ENCODE peak calls at places on chromosomes 2 and 18, in nine cellular contexts. Q is PC-3, G is endothelial cell of umbilical vein, O is keratinocyte, A is suprapubic skin, D is psoas muscle, E is Panc1, N is IMR-90, X is colonic mucosa. Z is an unnamed sample. For H3K4me1, the result is how much of the 10 kb centered on the place peaks cover.

GRCh38 chr2:137155351-137156104 is 390.2 kb downstream of the THSD7B start:
- DNase-seq in X (no peak), D (no peak), A (no peak), G (no peak), E (no peak), N (no peak), O (no peak), Q (peak), Z (no peak)

GRCh38 chr2:51413726-51414125 is 381.8 kb upstream of the NRXN1 start:
- DNase-seq in E (no peak), Q (peak), X (no peak), D (no peak), A (no peak), O (no peak), N (peak), G (no peak), Z (no peak)

GRCh38 chr18:46220116-46220515 is 115.9 kb downstream of the HAUS1 start:
- DNase-seq in D (no peak), A (no peak), O (no peak), G (no peak), E (no peak), N (peak), X (no peak), Q (peak), Z (no peak)

GRCh38 chr18:63823516-63824219 is 48.5 kb downstream of the SERPINB7 start:
- DNase-seq in D (peak), E (no peak), G (peak), Q (peak), A (no peak), O (no peak), N (peak), X (peak), Z (peak)

GRCh38 chr2:62369549-62370164 is 136.3 kb downstream of the TMEM17 start:
- DNase-seq in X (peak), A (no peak), D (no peak), O (no peak), N (no peak), E (no peak), Q (no peak), G (no peak), Z (no peak)

GRCh38 chr18:12531747-12532146 is 124.0 kb downstream of the PRELID3A start:
- DNase-seq in G (no peak), N (peak), A (no peak), X (no peak), E (no peak), O (no peak), Q (peak), D (no peak), Z (no peak)

GRCh38 chr18:35241523-35241804 is 630 bp downstream of the ZNF397 start:
- DNase-seq in O (no peak), X (no peak), E (no peak), A (no peak), N (no peak), D (no peak), Q (no peak), G (no peak), Z (no peak)

GRCh38 chr18:12838178-12838634 is 45.8 kb downstream of the PTPN2 start:
- DNase-seq in N (peak), X (peak), D (peak), Q (peak), E (no peak), A (no peak), O (peak), G (no peak), Z (peak)

GRCh38 chr2:144381716-144382115 is 138.2 kb downstream of the ZEB2 start:
- DNase-seq in Q (no peak), G (no peak), A (no peak), E (no peak), X (no peak), O (no peak), N (no peak), D (no peak), Z (no peak)

GRCh38 chr2:216350214-216350789 is 22.0 kb downstream of the MARCHF4 start:
- DNase-seq in Q (peak), D (no peak), X (no peak), O (no peak), N (peak), G (peak), E (no peak), A (no peak), Z (no peak)

DNA sequence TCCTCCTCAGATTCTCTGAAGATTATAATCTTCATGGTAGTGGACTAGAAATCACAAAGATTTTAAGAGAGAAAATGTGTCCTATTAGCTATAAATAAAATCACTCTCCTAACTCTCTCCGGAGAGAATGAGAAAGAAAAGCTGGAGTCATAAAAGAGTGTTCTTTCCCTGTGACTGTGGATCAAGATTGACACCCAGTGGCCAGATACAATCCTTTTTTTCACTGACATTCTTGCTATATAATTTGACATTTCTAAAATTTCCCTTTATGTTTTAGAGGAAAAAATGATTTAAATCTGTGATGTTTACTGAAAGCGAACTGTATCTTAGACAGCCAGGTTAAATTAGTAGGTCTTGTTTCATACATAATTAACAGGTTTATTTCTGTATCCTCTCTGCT is 35.4 kb upstream of the LRP2 start:
- DNase-seq in N (no peak), G (no peak), Q (peak), D (no peak), O (no peak), A (no peak), X (no peak), E (no peak), Z (no peak)
- TF ChIP-seq CTCF in N (peak), G (no peak), Q (peak), D (no peak), O (no peak), A (no peak), X (no peak), E (peak), Z (no peak)

DNA sequence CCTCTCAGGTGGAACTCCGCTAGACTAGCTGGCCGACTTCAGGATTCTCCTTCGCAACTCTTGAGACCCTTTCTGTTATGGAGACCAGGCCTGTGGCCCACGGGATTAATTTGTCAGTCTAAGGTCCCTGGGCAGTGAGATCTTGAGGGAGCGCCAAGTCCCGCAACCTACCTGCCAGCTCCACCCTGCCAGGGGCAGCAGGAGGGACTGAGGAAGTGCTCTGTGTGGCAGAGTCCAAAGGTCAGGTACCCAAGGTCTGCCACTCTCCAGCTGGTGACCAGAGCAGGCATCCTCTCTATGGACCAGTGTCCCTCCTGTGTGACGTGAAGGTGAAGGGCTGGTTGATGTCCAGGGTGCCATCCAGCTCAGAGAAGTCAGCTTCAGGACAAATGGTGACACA is 4.3 kb upstream of the SPATA3 start:
- DNase-seq in O (no peak), D (no peak), G (no peak), A (no peak), E (no peak), Q (no peak), X (peak), N (no peak), Z (no peak)
- H3K4me3 ChIP-seq in O (no peak), D (no peak), G (no peak), A (no peak), E (no peak), Q (no peak), X (no peak), N (no peak), Z (no peak)

DNA sequence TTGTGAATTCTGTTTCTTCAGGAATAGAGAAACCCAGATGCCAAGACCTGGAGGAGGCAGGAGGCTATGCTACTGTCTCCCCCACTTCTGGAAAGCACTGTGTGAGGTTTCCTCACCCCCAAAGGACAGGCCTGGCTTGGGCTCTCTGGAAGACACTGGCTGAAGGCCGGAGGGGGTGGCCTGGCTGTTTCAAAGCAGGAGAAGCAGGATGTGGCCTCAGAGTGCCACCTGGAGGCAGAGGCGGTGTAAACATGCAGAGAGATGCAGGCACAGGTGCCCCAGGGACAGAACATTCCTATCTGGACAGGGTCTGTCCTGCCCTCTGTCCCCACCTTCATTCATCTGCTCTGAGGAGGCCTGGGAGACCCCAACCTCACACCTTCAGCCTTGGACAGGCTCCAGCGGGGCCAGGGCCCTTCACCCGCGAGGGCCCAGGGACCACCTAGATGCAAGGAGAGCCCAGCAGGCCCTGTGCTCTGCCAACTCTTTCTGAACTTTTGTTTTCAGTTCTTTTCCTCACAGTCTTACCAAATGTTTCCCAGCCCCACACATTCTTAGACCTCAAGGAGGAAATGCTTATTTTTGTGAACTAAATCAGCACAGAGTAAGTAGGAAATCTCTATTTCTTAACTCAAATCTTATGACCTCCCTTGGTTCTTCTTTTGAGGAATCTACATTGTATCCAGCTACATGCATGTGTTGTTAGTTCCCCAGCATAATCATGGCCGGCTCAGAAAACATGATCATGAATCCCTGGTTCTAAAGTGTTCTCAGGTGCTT is 79.2 kb downstream of the LONRF2 start:
- DNase-seq in D (peak), A (peak), Q (peak), G (peak), N (peak), O (no peak), X (peak), E (peak), Z (peak)
- H3K4me1 ChIP-seq in D (under half), A (under half), Q (under half), G (under half), N (under half), O (under half), X (under half), E (under half), Z (under half)

GRCh38 chr2:211860224-211860623 is 678.4 kb downstream of the ERBB4 start:
- DNase-seq in N (no peak), D (no peak), E (no peak), Q (peak), O (no peak), G (no peak), A (no peak), X (no peak), Z (no peak)

DNA sequence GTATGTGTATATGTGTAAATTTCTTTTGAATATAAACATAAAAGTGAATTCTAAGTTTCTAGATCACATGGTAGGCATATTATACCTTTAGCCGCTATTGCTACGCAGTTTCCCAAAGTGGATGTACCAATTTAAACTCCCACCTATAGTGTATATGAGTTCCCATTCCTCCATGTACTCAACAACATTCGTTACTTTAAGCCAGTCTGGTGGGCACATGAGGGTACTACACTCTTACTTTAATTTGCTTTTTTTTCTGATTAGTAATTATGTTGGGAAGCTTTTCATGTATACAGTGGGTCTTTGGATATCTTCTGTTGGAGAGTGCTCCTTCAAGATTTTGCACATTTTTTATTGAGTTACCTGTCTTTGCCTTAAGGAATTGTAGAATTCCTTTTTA is 683.8 kb downstream of the ERBB4 start:
- DNase-seq in A (no peak), G (no peak), Q (no peak), O (no peak), E (no peak), N (no peak), D (no peak), X (no peak), Z (no peak)
- TF ChIP-seq CTCF in A (no peak), G (no peak), Q (no peak), O (no peak), E (no peak), N (no peak), D (no peak), X (no peak), Z (no peak)

DNA sequence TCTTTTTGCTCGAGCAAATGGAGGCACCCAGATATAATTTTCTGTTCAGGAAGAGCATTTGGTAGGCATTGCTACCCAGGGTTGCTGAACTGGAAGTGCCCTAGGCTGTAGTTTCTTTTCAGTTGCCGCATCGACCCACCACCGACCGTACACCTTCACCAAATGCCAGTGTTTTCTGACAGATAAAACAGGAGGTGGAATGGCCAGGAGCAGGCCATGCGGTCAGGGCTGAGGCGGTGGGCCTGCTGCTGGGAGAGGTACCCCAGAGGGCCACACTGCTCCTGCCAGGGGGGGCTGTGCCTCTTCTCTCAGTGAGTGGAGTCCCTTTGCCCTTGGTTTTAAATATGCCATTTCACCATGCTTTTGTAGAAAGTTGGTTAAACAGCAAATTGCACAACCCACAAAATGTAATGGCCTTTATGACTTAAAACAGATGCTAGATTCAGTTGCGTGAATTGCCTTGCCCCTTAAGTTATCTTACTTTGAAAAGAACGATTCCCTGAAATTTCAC is 36.5 kb downstream of the TSHZ1 start:
- DNase-seq in G (no peak), A (no peak), E (no peak), O (no peak), Q (no peak), N (peak), D (no peak), X (no peak), Z (no peak)
- H3K4me3 ChIP-seq in G (peak), A (peak), E (peak), O (peak), Q (peak), N (peak), D (peak), X (peak), Z (no peak)

GRCh38 chr2:173943738-173944137 is 21.4 kb downstream of the SP3 start:
- DNase-seq in G (no peak), A (no peak), D (no peak), Q (peak), X (no peak), E (no peak), N (no peak), O (no peak), Z (no peak)
- H3K4me1 ChIP-seq in G (under half), A (half or more), D (half or more), Q (under half), X (under half), E (under half), N (under half), O (under half), Z (under half)